ENCODE peak calls at places on chromosome 20, in five cellular contexts. Y, O, A, J and M are unnamed samples.

GRCh38 chr20:25090492-25091429 is 8.8 kb upstream of the VSX1 start:
- DNase-seq in Y (peak; percentile 80), O (peak; percentile 17), A (peak; percentile 86), J (peak; percentile 59), M (peak; percentile 60)

GRCh38 chr20:61933951-61934715 is 131.5 kb downstream of the TAF4 start:
- DNase-seq in Y (no peak), O (no peak), A (no peak), J (no peak), M (peak; percentile 14)

GRCh38 chr20:59603727-59604608 is at the start of gene PHACTR3:
- DNase-seq in Y (no peak), O (no peak), A (no peak), J (no peak), M (no peak)

GRCh38 chr20:62025832-62026563 is 39.7 kb downstream of the TAF4 start:
- DNase-seq in Y (no peak), O (no peak), A (peak; percentile 44), J (no peak), M (peak; percentile 14)

GRCh38 chr20:39108746-39109145 is 146.6 kb downstream of the DHX35 start:
- DNase-seq in Y (no peak), O (no peak), A (no peak), J (no peak), M (no peak)

GRCh38 chr20:1618954-1619550 is 757 bp downstream of the SIRPB1 start:
- DNase-seq in Y (no peak), O (peak; percentile 1), A (no peak), J (no peak), M (no peak)

GRCh38 chr20:41261790-41262717 is 55.5 kb downstream of the ZHX3 start:
- DNase-seq in Y (no peak), O (no peak), A (no peak), J (no peak), M (no peak)

GRCh38 chr20:21397341-21398108 is at the start of gene NKX2-4:
- DNase-seq in Y (no peak), O (no peak), A (no peak), J (no peak), M (no peak)

GRCh38 chr20:346640-347316 is at the start of gene NRSN2:
- DNase-seq in Y (no peak), O (peak; percentile 86), A (no peak), J (no peak), M (peak; percentile 60)

GRCh38 chr20:8344106-8344505 is 212.0 kb downstream of the PLCB1 start:
- DNase-seq in Y (no peak), O (no peak), A (no peak), J (no peak), M (no peak)

GRCh38 chr20:17377222-17377621 is 150.4 kb downstream of the PCSK2 start:
- DNase-seq in Y (no peak), O (no peak), A (no peak), J (no peak), M (no peak)

GRCh38 chr20:36063916-36064660 is 90.5 kb upstream of the EPB41L1 start:
- DNase-seq in Y (no peak), O (no peak), A (no peak), J (no peak), M (no peak)

GRCh38 chr20:17614176-17614811 is 44.4 kb downstream of the DSTN start:
- DNase-seq in Y (no peak), O (no peak), A (no peak), J (no peak), M (peak; percentile 85)

GRCh38 chr20:46552460-46553420 is 2.3 kb upstream of the OCSTAMP start:
- DNase-seq in Y (no peak), O (peak; percentile 73), A (no peak), J (no peak), M (peak; percentile 37)

GRCh38 chr20:25065625-25066338 is 7.8 kb upstream of the ACSS1 start:
- DNase-seq in Y (peak; percentile 61), O (peak; percentile 74), A (peak; percentile 69), J (peak; percentile 53), M (peak; percentile 64)

GRCh38 chr20:52972190-52972937 is at the start of gene TSHZ2:
- DNase-seq in Y (peak; percentile 39), O (no peak), A (peak; percentile 64), J (peak; percentile 33), M (peak; percentile 22)

GRCh38 chr20:53370345-53370961 is 223.2 kb downstream of the ZNF217 start:
- DNase-seq in Y (no peak), O (no peak), A (no peak), J (no peak), M (no peak)

GRCh38 chr20:31720486-31721407 is 1.9 kb downstream of the BCL2L1 start:
- DNase-seq in Y (no peak), O (peak; percentile 30), A (no peak), J (no peak), M (peak; percentile 52)

GRCh38 chr20:20624914-20625313 is 87.5 kb downstream of the RALGAPA2 start:
- DNase-seq in Y (no peak), O (no peak), A (no peak), J (no peak), M (no peak)

GRCh38 chr20:12748359-12748994 is 260.3 kb upstream of the SPTLC3 start:
- DNase-seq in Y (no peak), O (no peak), A (no peak), J (no peak), M (no peak)